ENCODE peak calls at places on chromosomes 5 and 9, in eight cellular contexts. One of them, this sample, is unnamed.

GRCh38 chr5:122999947-123000563 is 36.5 kb downstream of the PPIC start:
- DNase-seq in mucosa of descending colon: peak; percentile 12
- DNase-seq in SK-N-SH: no peak
- DNase-seq in upper lobe of right lung: peak; percentile 64
- DNase-seq in gastrocnemius medialis: no peak
- DNase-seq in Caco-2: peak; percentile 55
- DNase-seq in lung: no peak
- DNase-seq in right atrium auricular region: peak; percentile 60
- DNase-seq in this sample: no peak

GRCh38 chr5:107026098-107026497 is 644.6 kb downstream of the EFNA5 start:
- DNase-seq in SK-N-SH: no peak
- DNase-seq in right atrium auricular region: no peak
- DNase-seq in Caco-2: no peak
- DNase-seq in gastrocnemius medialis: no peak
- DNase-seq in lung: no peak
- DNase-seq in upper lobe of right lung: no peak
- DNase-seq in mucosa of descending colon: no peak
- DNase-seq in this sample: no peak

GRCh38 chr5:110909415-110909814 is 162.1 kb upstream of the TSLP start:
- DNase-seq in lung: no peak
- DNase-seq in upper lobe of right lung: no peak
- DNase-seq in right atrium auricular region: no peak
- DNase-seq in mucosa of descending colon: no peak
- DNase-seq in Caco-2: no peak
- DNase-seq in gastrocnemius medialis: no peak
- DNase-seq in SK-N-SH: no peak
- DNase-seq in this sample: no peak

GRCh38 chr5:2740051-2740848 is 11.2 kb downstream of the IRX2 start:
- DNase-seq in gastrocnemius medialis: no peak
- DNase-seq in lung: no peak
- DNase-seq in right atrium auricular region: no peak
- DNase-seq in Caco-2: no peak
- DNase-seq in upper lobe of right lung: peak; percentile 73
- DNase-seq in mucosa of descending colon: no peak
- DNase-seq in SK-N-SH: no peak
- DNase-seq in this sample: peak; percentile 67

GRCh38 chr5:141485305-141486055 is 650 bp downstream of the PCDHGC4 start:
- DNase-seq in Caco-2: no peak
- DNase-seq in lung: no peak
- DNase-seq in upper lobe of right lung: no peak
- DNase-seq in right atrium auricular region: peak; percentile 51
- DNase-seq in SK-N-SH: peak; percentile 57
- DNase-seq in gastrocnemius medialis: no peak
- DNase-seq in mucosa of descending colon: no peak
- DNase-seq in this sample: no peak

GRCh38 chr5:1437452-1437851 is 7.8 kb downstream of the SLC6A3 start:
- DNase-seq in upper lobe of right lung: no peak
- DNase-seq in gastrocnemius medialis: no peak
- DNase-seq in right atrium auricular region: no peak
- DNase-seq in Caco-2: peak; percentile 43
- DNase-seq in mucosa of descending colon: peak; percentile 36
- DNase-seq in SK-N-SH: peak; percentile 42
- DNase-seq in lung: no peak
- DNase-seq in this sample: no peak

GRCh38 chr5:139707445-139708003 is 59.4 kb downstream of the CXXC5 start:
- DNase-seq in upper lobe of right lung: no peak
- DNase-seq in SK-N-SH: no peak
- DNase-seq in gastrocnemius medialis: no peak
- DNase-seq in right atrium auricular region: no peak
- DNase-seq in mucosa of descending colon: no peak
- DNase-seq in Caco-2: peak; percentile 38
- DNase-seq in lung: no peak
- DNase-seq in this sample: no peak

GRCh38 chr5:172798422-172799215 is 27.6 kb upstream of the DUSP1 start:
- DNase-seq in gastrocnemius medialis: no peak
- DNase-seq in SK-N-SH: no peak
- DNase-seq in upper lobe of right lung: peak; percentile 56
- DNase-seq in lung: peak; percentile 68
- DNase-seq in right atrium auricular region: peak; percentile 83
- DNase-seq in mucosa of descending colon: no peak
- DNase-seq in Caco-2: no peak
- DNase-seq in this sample: peak; percentile 81

GRCh38 chr5:181126841-181127240 is 4.1 kb downstream of the OR2V1 start:
- DNase-seq in upper lobe of right lung: peak; percentile 38
- DNase-seq in gastrocnemius medialis: no peak
- DNase-seq in SK-N-SH: no peak
- DNase-seq in mucosa of descending colon: no peak
- DNase-seq in Caco-2: no peak
- DNase-seq in lung: no peak
- DNase-seq in right atrium auricular region: no peak
- DNase-seq in this sample: no peak

GRCh38 chr5:108101816-108102215 is 280.1 kb downstream of the FBXL17 start:
- DNase-seq in Caco-2: no peak
- DNase-seq in right atrium auricular region: no peak
- DNase-seq in gastrocnemius medialis: no peak
- DNase-seq in lung: no peak
- DNase-seq in SK-N-SH: no peak
- DNase-seq in upper lobe of right lung: no peak
- DNase-seq in mucosa of descending colon: no peak
- DNase-seq in this sample: no peak

GRCh38 chr9:113798062-113799030 is 77.8 kb upstream of the ZNF618 start:
- DNase-seq in SK-N-SH: no peak
- DNase-seq in upper lobe of right lung: no peak
- DNase-seq in Caco-2: no peak
- DNase-seq in mucosa of descending colon: no peak
- DNase-seq in right atrium auricular region: no peak
- DNase-seq in lung: no peak
- DNase-seq in gastrocnemius medialis: no peak
- DNase-seq in this sample: no peak

GRCh38 chr5:88555658-88556057 is 287.0 kb upstream of the TMEM161B start:
- DNase-seq in gastrocnemius medialis: no peak
- DNase-seq in lung: no peak
- DNase-seq in upper lobe of right lung: no peak
- DNase-seq in mucosa of descending colon: no peak
- DNase-seq in SK-N-SH: no peak
- DNase-seq in right atrium auricular region: no peak
- DNase-seq in Caco-2: no peak
- DNase-seq in this sample: no peak

GRCh38 chr5:142109356-142110045 is 922 bp downstream of the NDFIP1 start:
- DNase-seq in mucosa of descending colon: peak; percentile 51
- DNase-seq in lung: no peak
- DNase-seq in gastrocnemius medialis: no peak
- DNase-seq in Caco-2: no peak
- DNase-seq in upper lobe of right lung: no peak
- DNase-seq in SK-N-SH: no peak
- DNase-seq in right atrium auricular region: no peak
- DNase-seq in this sample: no peak

GRCh38 chr5:122377023-122377422 is 65.0 kb downstream of the SNCAIP start:
- DNase-seq in mucosa of descending colon: no peak
- DNase-seq in upper lobe of right lung: no peak
- DNase-seq in right atrium auricular region: no peak
- DNase-seq in Caco-2: no peak
- DNase-seq in SK-N-SH: no peak
- DNase-seq in lung: no peak
- DNase-seq in gastrocnemius medialis: no peak
- DNase-seq in this sample: no peak

GRCh38 chr9:28365020-28365640 is 791.8 kb upstream of the C9orf72 start:
- DNase-seq in SK-N-SH: no peak
- DNase-seq in Caco-2: peak; percentile 1
- DNase-seq in mucosa of descending colon: no peak
- DNase-seq in right atrium auricular region: no peak
- DNase-seq in gastrocnemius medialis: no peak
- DNase-seq in upper lobe of right lung: no peak
- DNase-seq in lung: no peak
- DNase-seq in this sample: no peak

GRCh38 chr9:131423171-131423581 is 29.3 kb downstream of the PRRC2B start:
- DNase-seq in upper lobe of right lung: no peak
- DNase-seq in mucosa of descending colon: peak; percentile 65
- DNase-seq in Caco-2: no peak
- DNase-seq in lung: peak; percentile 43
- DNase-seq in right atrium auricular region: peak; percentile 72
- DNase-seq in gastrocnemius medialis: peak; percentile 66
- DNase-seq in SK-N-SH: peak; percentile 84
- DNase-seq in this sample: peak; percentile 64
- H3K4me1 ChIP-seq in upper lobe of right lung: peaks cover 57% of the 10 kb centered on the region
- H3K4me1 ChIP-seq in mucosa of descending colon: peaks cover 42% of the 10 kb centered on the region
- H3K4me1 ChIP-seq in Caco-2: peaks cover 7% of the 10 kb centered on the region
- H3K4me1 ChIP-seq in lung: peaks cover 44% of the 10 kb centered on the region
- H3K4me1 ChIP-seq in right atrium auricular region: peaks cover 66% of the 10 kb centered on the region
- H3K4me1 ChIP-seq in gastrocnemius medialis: peaks cover 56% of the 10 kb centered on the region
- H3K4me1 ChIP-seq in SK-N-SH: peaks cover 57% of the 10 kb centered on the region
- H3K4me1 ChIP-seq in this sample: peaks cover 89% of the 10 kb centered on the region

DNA sequence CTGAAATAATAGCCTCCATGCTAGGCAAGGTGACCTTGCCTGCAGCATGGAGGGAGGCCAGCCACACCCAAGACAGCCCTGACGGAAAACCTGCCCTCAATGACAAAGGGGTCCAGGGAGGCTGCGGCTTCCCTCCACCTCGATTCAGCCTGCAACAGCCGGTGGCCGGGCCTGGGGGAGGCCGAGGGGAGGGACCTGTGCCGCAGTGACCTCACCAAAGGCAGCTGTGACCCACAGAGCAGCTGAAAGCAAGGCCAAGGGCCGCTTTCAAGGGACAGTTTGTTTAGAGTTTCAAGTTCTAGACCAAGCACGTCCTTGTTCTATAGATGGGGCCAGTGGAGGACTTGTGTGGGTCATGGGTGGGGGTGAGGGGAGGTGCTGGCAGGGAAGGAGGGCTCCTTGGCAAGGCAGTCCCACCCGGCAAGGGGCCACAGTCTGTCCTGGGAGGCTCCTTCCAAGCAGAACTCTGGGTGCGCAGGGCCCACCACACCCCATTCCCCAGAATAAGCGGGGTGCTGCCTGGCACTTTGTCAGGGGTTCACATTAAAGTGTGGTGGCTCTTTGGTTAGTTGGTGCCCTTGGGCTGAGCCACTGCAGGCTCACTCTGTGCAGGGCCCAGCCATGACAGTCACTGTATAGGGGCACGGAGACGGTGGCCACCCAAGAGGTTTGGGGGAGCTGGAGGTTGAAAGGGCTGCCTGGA is 226.5 kb downstream of the FANCC start:
- DNase-seq in mucosa of descending colon: no peak
- DNase-seq in Caco-2: no peak
- DNase-seq in gastrocnemius medialis: peak; percentile 33
- DNase-seq in upper lobe of right lung: no peak
- DNase-seq in lung: no peak
- DNase-seq in SK-N-SH: no peak
- DNase-seq in right atrium auricular region: no peak
- DNase-seq in this sample: no peak
- H3K4me1 ChIP-seq in mucosa of descending colon: peaks cover 42% of the 10 kb centered on the region
- H3K4me1 ChIP-seq in Caco-2: peaks cover 31% of the 10 kb centered on the region
- H3K4me1 ChIP-seq in gastrocnemius medialis: peaks cover 86% of the 10 kb centered on the region
- H3K4me1 ChIP-seq in upper lobe of right lung: peaks cover 50% of the 10 kb centered on the region
- H3K4me1 ChIP-seq in lung: peaks cover 33% of the 10 kb centered on the region
- H3K4me1 ChIP-seq in SK-N-SH: peaks cover 85% of the 10 kb centered on the region
- H3K4me1 ChIP-seq in right atrium auricular region: peaks cover 89% of the 10 kb centered on the region
- H3K4me1 ChIP-seq in this sample: peaks cover 65% of the 10 kb centered on the region

GRCh38 chr5:132267931-132268501 is 10.5 kb downstream of the PDLIM4 start:
- DNase-seq in upper lobe of right lung: no peak
- DNase-seq in lung: no peak
- DNase-seq in gastrocnemius medialis: no peak
- DNase-seq in right atrium auricular region: peak; percentile 56
- DNase-seq in mucosa of descending colon: peak; percentile 7
- DNase-seq in Caco-2: no peak
- DNase-seq in SK-N-SH: no peak
- DNase-seq in this sample: peak; percentile 58
- H3K4me1 ChIP-seq in upper lobe of right lung: peaks cover 11% of the 10 kb centered on the region
- H3K4me1 ChIP-seq in lung: peaks cover 12% of the 10 kb centered on the region
- H3K4me1 ChIP-seq in gastrocnemius medialis: peaks cover 12% of the 10 kb centered on the region
- H3K4me1 ChIP-seq in right atrium auricular region: peaks cover 40% of the 10 kb centered on the region
- H3K4me1 ChIP-seq in mucosa of descending colon: peaks cover 17% of the 10 kb centered on the region
- H3K4me1 ChIP-seq in Caco-2: peaks cover 9% of the 10 kb centered on the region
- H3K4me1 ChIP-seq in SK-N-SH: peaks cover 71% of the 10 kb centered on the region
- H3K4me1 ChIP-seq in this sample: peaks cover 12% of the 10 kb centered on the region

DNA sequence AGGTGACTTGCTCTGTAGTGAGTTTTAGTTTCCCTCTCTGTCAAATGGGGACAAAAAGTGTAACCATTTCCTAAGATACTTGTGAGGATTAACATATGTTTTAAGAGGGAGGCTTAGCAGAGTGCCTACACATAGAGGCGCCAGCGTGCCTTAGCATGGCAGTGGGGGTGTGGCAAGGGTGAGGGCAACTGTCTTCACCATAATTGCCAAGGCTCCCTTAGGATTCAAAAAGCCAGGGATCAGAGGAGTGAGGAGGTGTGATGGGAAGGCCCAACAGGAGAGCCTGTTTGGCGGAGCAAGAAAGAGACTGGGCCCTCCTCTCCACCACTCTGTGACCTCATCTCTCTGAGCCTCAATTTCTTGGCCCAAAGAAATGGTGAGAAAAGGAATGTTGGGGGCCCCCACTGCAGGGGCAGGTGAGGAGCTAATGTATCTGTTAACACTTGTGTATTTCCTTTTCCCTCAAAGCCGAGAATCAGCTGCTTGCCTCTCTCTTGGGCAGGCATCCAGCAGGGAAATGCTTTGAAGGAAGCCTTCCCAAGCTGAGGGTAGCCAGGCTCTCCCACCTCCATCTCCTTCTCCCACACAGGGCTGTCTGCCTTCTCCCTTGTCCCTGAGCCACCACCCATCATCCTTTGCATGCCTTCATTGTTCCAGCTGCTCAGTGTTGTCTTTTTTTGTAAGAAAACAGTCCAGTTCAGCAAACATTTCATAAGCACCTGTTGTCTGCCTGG is 76.0 kb downstream of the DAB2IP start:
- DNase-seq in Caco-2: no peak
- DNase-seq in lung: no peak
- DNase-seq in SK-N-SH: no peak
- DNase-seq in upper lobe of right lung: no peak
- DNase-seq in right atrium auricular region: no peak
- DNase-seq in mucosa of descending colon: peak; percentile 44
- DNase-seq in gastrocnemius medialis: no peak
- DNase-seq in this sample: no peak
- H3K4me1 ChIP-seq in Caco-2: no peaks in the 10 kb centered on the region
- H3K4me1 ChIP-seq in lung: peaks cover 48% of the 10 kb centered on the region
- H3K4me1 ChIP-seq in SK-N-SH: peaks cover 89% of the 10 kb centered on the region
- H3K4me1 ChIP-seq in upper lobe of right lung: peaks cover 67% of the 10 kb centered on the region
- H3K4me1 ChIP-seq in right atrium auricular region: peaks cover 98% of the 10 kb centered on the region
- H3K4me1 ChIP-seq in mucosa of descending colon: peaks cover 30% of the 10 kb centered on the region
- H3K4me1 ChIP-seq in gastrocnemius medialis: peaks cover 94% of the 10 kb centered on the region
- H3K4me1 ChIP-seq in this sample: peaks cover 18% of the 10 kb centered on the region

GRCh38 chr9:134187821-134188420 is 23.6 kb upstream of the RNU6ATAC start:
- DNase-seq in SK-N-SH: peak; percentile 25
- DNase-seq in right atrium auricular region: no peak
- DNase-seq in mucosa of descending colon: no peak
- DNase-seq in gastrocnemius medialis: peak; percentile 9
- DNase-seq in lung: no peak
- DNase-seq in upper lobe of right lung: peak; percentile 61
- DNase-seq in Caco-2: no peak
- DNase-seq in this sample: peak; percentile 44
- H3K4me1 ChIP-seq in SK-N-SH: no peaks in the 10 kb centered on the region
- H3K4me1 ChIP-seq in right atrium auricular region: peaks cover 7% of the 10 kb centered on the region
- H3K4me1 ChIP-seq in mucosa of descending colon: no peaks in the 10 kb centered on the region
- H3K4me1 ChIP-seq in gastrocnemius medialis: peaks cover 30% of the 10 kb centered on the region
- H3K4me1 ChIP-seq in lung: peaks cover 2% of the 10 kb centered on the region
- H3K4me1 ChIP-seq in upper lobe of right lung: peaks cover 6% of the 10 kb centered on the region
- H3K4me1 ChIP-seq in Caco-2: no peaks in the 10 kb centered on the region
- H3K4me1 ChIP-seq in this sample: peaks cover 41% of the 10 kb centered on the region

This sample was measured in spleen.